ENCODE peak calls at places on chromosomes 16 and 17, in four cellular contexts. One of them, this sample, is unnamed.

GRCh38 chr17:78544876-78545755 is 32.1 kb downstream of the DNAH17 start:
- DNase-seq in H1: no peak
- DNase-seq in A549: no peak
- DNase-seq in endothelial cell of umbilical vein: no peak
- DNase-seq in this sample: no peak

GRCh38 chr16:85755929-85756768 is 5.3 kb upstream of the C16orf74 start:
- DNase-seq in H1: no peak
- DNase-seq in A549: no peak
- DNase-seq in endothelial cell of umbilical vein: no peak
- DNase-seq in this sample: no peak

GRCh38 chr17:1617620-1618174 is 10.9 kb downstream of the SLC43A2 start:
- DNase-seq in H1: no peak
- DNase-seq in A549: peak
- DNase-seq in endothelial cell of umbilical vein: peak
- DNase-seq in this sample: peak

GRCh38 chr16:7148606-7149005 is 184.0 kb upstream of the RBFOX1 start:
- DNase-seq in H1: no peak
- DNase-seq in A549: no peak
- DNase-seq in endothelial cell of umbilical vein: no peak
- DNase-seq in this sample: no peak

GRCh38 chr17:83144421-83145357 is 65.3 kb downstream of the METRNL start:
- DNase-seq in H1: no peak
- DNase-seq in A549: no peak
- DNase-seq in endothelial cell of umbilical vein: no peak
- DNase-seq in this sample: no peak

GRCh38 chr16:56547120-56547948 is 17.5 kb upstream of the MT4 start:
- DNase-seq in H1: peak
- DNase-seq in A549: no peak
- DNase-seq in endothelial cell of umbilical vein: no peak
- DNase-seq in this sample: no peak

GRCh38 chr17:83080641-83081560 is 1.5 kb downstream of the METRNL start:
- DNase-seq in H1: no peak
- DNase-seq in A549: no peak
- DNase-seq in endothelial cell of umbilical vein: no peak
- DNase-seq in this sample: no peak

GRCh38 chr17:52026075-52026474 is 132.4 kb downstream of the CA10 start:
- DNase-seq in H1: no peak
- DNase-seq in A549: no peak
- DNase-seq in endothelial cell of umbilical vein: no peak
- DNase-seq in this sample: no peak

GRCh38 chr16:49464877-49465504 is 91.4 kb downstream of the C16orf78 start:
- DNase-seq in H1: peak
- DNase-seq in A549: no peak
- DNase-seq in endothelial cell of umbilical vein: no peak
- DNase-seq in this sample: no peak

GRCh38 chr16:2089676-2090480 is 42.1 kb downstream of the TSC2 start:
- DNase-seq in H1: no peak
- DNase-seq in A549: no peak
- DNase-seq in endothelial cell of umbilical vein: no peak
- DNase-seq in this sample: no peak

GRCh38 chr17:15350777-15351486 is 9.5 kb upstream of the TEKT3 start:
- DNase-seq in H1: no peak
- DNase-seq in A549: no peak
- DNase-seq in endothelial cell of umbilical vein: no peak
- DNase-seq in this sample: no peak

GRCh38 chr17:35252646-35253045 is 9.8 kb downstream of the SLFN5 start:
- DNase-seq in H1: no peak
- DNase-seq in A549: no peak
- DNase-seq in endothelial cell of umbilical vein: no peak
- DNase-seq in this sample: no peak

GRCh38 chr17:3033741-3034577 is 29.4 kb downstream of the OR1D5 start:
- DNase-seq in H1: peak
- DNase-seq in A549: no peak
- DNase-seq in endothelial cell of umbilical vein: no peak
- DNase-seq in this sample: no peak

GRCh38 chr17:75571197-75571884 is 16.3 kb upstream of the MYO15B start:
- DNase-seq in H1: no peak
- DNase-seq in A549: no peak
- DNase-seq in endothelial cell of umbilical vein: peak
- DNase-seq in this sample: no peak

GRCh38 chr17:6856054-6856453 is 24.5 kb upstream of the TEKT1 start:
- DNase-seq in H1: no peak
- DNase-seq in A549: no peak
- DNase-seq in endothelial cell of umbilical vein: no peak
- DNase-seq in this sample: no peak

DNA sequence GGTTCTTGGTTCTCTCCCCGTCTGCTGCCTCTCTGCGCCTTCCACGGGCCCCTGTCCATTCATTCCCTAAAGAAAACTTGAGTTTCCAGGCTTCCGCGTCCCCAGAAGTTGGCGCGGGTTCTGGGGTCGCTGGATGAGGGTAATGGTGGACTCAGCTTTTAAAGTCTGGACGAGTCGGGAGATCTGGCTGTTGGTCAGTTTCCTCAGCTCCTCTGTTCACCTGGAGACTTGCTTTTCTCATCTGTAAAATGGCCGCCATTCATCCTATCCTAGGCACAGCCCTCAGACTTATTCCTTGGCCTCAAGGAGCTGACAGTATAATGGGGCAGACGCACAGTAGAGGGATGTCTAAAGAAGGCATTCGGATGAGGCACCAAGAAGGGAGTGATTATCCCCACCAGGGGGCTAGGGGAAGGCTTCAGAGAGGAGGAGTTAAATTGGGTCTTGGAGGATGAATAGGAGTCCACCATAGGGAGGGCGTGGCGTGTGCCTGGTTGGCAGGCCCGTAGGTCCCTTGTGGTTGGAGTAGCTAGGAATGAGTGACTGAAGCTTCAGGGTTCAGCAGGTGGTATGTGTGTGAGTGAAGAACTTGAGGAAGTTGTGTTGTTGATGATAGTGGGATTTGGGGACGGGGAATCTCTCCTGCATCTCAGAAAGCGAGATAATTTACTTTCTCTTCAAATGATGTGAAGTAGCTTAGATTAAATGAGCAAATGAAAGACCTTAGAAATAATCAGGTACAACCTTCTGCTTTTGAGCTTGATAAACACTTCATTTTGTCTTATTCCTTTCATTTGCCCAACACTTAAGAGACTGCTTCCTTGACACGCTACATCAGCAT is 655 bp downstream of the VPS35L start:
- DNase-seq in H1: peak
- DNase-seq in A549: peak
- DNase-seq in endothelial cell of umbilical vein: peak
- DNase-seq in this sample: peak
- H3K4me2 ChIP-seq in H1: peak
- H3K4me2 ChIP-seq in A549: peak
- H3K4me2 ChIP-seq in endothelial cell of umbilical vein: peak
- H3K4me2 ChIP-seq in this sample: peak

GRCh38 chr17:27457405-27457730 is 1.1 kb downstream of the KSR1 start:
- DNase-seq in H1: no peak
- DNase-seq in A549: no peak
- DNase-seq in endothelial cell of umbilical vein: peak
- DNase-seq in this sample: no peak

GRCh38 chr17:27459433-27459832 is 3.2 kb downstream of the KSR1 start:
- DNase-seq in H1: no peak
- DNase-seq in A549: no peak
- DNase-seq in endothelial cell of umbilical vein: no peak
- DNase-seq in this sample: no peak

GRCh38 chr17:27456681-27457404 is 595 bp downstream of the KSR1 start:
- DNase-seq in H1: no peak
- DNase-seq in A549: no peak
- DNase-seq in endothelial cell of umbilical vein: no peak
- DNase-seq in this sample: no peak

GRCh38 chr17:27458524-27458908 is 2.3 kb downstream of the KSR1 start:
- DNase-seq in H1: no peak
- DNase-seq in A549: no peak
- DNase-seq in endothelial cell of umbilical vein: no peak
- DNase-seq in this sample: no peak

GRCh38 chr17:27457731-27458523 is 1.7 kb downstream of the KSR1 start:
- DNase-seq in H1: no peak
- DNase-seq in A549: no peak
- DNase-seq in endothelial cell of umbilical vein: peak
- DNase-seq in this sample: no peak
- TF ChIP-seq MAX in H1: no peak
- TF ChIP-seq MAX in A549: no peak
- TF ChIP-seq MAX in endothelial cell of umbilical vein: no peak
- TF ChIP-seq MAX in this sample: no peak

GRCh38 chr17:42409467-42410351 is 13.3 kb downstream of the CAVIN1 start:
- DNase-seq in H1: no peak
- DNase-seq in A549: peak
- DNase-seq in endothelial cell of umbilical vein: peak
- DNase-seq in this sample: peak
- TF ChIP-seq POLR2A in H1: no peak
- TF ChIP-seq POLR2A in A549: no peak
- TF ChIP-seq POLR2A in endothelial cell of umbilical vein: peak
- TF ChIP-seq POLR2A in this sample: no peak

GRCh38 chr16:77434365-77435239 is at the start of gene ADAMTS18:
- DNase-seq in H1: peak
- DNase-seq in A549: no peak
- DNase-seq in endothelial cell of umbilical vein: peak
- DNase-seq in this sample: no peak
- H3K4me2 ChIP-seq in H1: peak
- H3K4me2 ChIP-seq in A549: peak
- H3K4me2 ChIP-seq in endothelial cell of umbilical vein: peak
- H3K4me2 ChIP-seq in this sample: no peak

DNA sequence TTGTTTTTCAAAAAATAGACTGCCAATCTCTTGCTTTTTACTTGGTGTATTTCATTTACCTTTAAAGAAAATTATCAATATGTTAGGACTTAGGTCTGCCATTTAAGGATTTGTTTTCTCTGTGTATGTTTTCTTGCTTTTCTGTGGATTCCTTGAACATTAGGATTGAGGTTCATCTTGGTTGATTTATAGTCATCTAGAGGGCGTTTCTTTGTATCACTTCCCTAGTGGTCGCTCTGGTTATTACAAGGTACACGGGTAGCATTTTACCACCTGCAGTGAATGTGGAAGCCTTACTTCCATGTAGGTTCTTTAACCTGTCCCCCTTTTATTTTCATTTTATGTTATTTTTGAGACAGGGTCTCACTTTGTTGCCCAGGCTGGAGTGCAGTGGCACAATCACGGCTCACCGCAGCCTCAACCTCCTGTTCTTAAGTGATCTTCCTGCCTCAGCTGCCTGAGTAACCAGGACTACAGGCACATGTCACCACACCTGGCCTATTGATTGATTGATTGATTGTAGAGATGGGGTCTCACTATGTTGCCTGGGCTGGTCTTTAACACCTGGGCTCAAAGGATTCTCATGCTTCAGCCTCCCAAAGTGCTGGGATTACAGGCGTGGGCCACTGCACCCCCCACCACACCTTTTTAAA is 35.2 kb upstream of the CBX4 start:
- DNase-seq in H1: no peak
- DNase-seq in A549: peak
- DNase-seq in endothelial cell of umbilical vein: peak
- DNase-seq in this sample: peak
- TF ChIP-seq MAX in H1: no peak
- TF ChIP-seq MAX in A549: no peak
- TF ChIP-seq MAX in endothelial cell of umbilical vein: no peak
- TF ChIP-seq MAX in this sample: no peak

This sample was measured in HCT116.